ENCODE peak calls at places on chromosomes 5 and 9, in four cellular contexts. Q, E, D and A are unnamed samples.

GRCh38 chr9:70881321-70881720 is 240.1 kb downstream of the TRPM3 start:
- DNase-seq in Q (no peak), E (no peak), D (no peak), A (no peak)

GRCh38 chr5:139140631-139141071 is 57.5 kb downstream of the SIL1 start:
- DNase-seq in Q (no peak), D (no peak), E (no peak), A (no peak)

GRCh38 chr9:126661521-126662251 is 48.0 kb downstream of the LMX1B start:
- DNase-seq in D (peak), Q (peak), E (no peak), A (peak)

GRCh38 chr5:33936004-33936380 is 194 bp upstream of the RXFP3 start:
- DNase-seq in E (no peak), D (peak), Q (no peak), A (peak)

GRCh38 chr9:127448112-127448805 is 2.9 kb downstream of the RPL12 start:
- DNase-seq in E (no peak), Q (no peak), D (no peak), A (no peak)

GRCh38 chr5:133763744-133764143 is 151.4 kb upstream of the FSTL4 start:
- DNase-seq in Q (no peak), E (no peak), D (no peak), A (no peak)

GRCh38 chr9:3224931-3225330 is 300.9 kb downstream of the RFX3 start:
- DNase-seq in D (no peak), Q (no peak), E (no peak), A (no peak)

GRCh38 chr9:109098221-109098959 is 21.4 kb downstream of the TMEM245 start:
- DNase-seq in E (no peak), D (peak), Q (peak), A (no peak)

GRCh38 chr5:119355244-119355635 is 579 bp upstream of the TNFAIP8 start:
- DNase-seq in E (no peak), D (no peak), Q (peak), A (peak)

GRCh38 chr5:10891193-10891592 is 130.2 kb upstream of the DAP start:
- DNase-seq in Q (no peak), E (no peak), D (no peak), A (no peak)

GRCh38 chr5:79285833-79286232 is 49.9 kb downstream of the JMY start:
- DNase-seq in E (no peak), D (no peak), Q (no peak), A (no peak)

GRCh38 chr9:22307013-22307711 is 139.5 kb upstream of the DMRTA1 start:
- DNase-seq in D (no peak), E (no peak), Q (peak), A (peak)

GRCh38 chr9:127132921-127133647 is 10.6 kb upstream of the ANGPTL2 start:
- DNase-seq in E (no peak), Q (no peak), D (no peak), A (peak)

GRCh38 chr9:6444108-6444507 is 31.1 kb downstream of the UHRF2 start:
- DNase-seq in E (no peak), D (no peak), Q (no peak), A (no peak)

GRCh38 chr5:82259172-82259800 is 18.9 kb downstream of the RPS23 start:
- DNase-seq in D (no peak), E (no peak), Q (no peak), A (no peak)

GRCh38 chr5:137078171-137078665 is 420.9 kb downstream of the SPOCK1 start:
- DNase-seq in E (no peak), D (no peak), Q (no peak), A (no peak)

GRCh38 chr5:119966028-119966427 is 336.7 kb downstream of the FAM170A start:
- DNase-seq in D (no peak), E (no peak), Q (no peak), A (no peak)

GRCh38 chr9:116482740-116483139 is 204.4 kb upstream of the TRIM32 start:
- DNase-seq in E (no peak), Q (no peak), D (no peak), A (peak)

GRCh38 chr5:153476767-153477166 is 13.7 kb upstream of the GRIA1 start:
- DNase-seq in Q (no peak), D (no peak), E (no peak), A (no peak)

GRCh38 chr5:154520861-154521453 is 42.9 kb upstream of the HAND1 start:
- DNase-seq in Q (peak), D (peak), E (no peak), A (peak)

DNA sequence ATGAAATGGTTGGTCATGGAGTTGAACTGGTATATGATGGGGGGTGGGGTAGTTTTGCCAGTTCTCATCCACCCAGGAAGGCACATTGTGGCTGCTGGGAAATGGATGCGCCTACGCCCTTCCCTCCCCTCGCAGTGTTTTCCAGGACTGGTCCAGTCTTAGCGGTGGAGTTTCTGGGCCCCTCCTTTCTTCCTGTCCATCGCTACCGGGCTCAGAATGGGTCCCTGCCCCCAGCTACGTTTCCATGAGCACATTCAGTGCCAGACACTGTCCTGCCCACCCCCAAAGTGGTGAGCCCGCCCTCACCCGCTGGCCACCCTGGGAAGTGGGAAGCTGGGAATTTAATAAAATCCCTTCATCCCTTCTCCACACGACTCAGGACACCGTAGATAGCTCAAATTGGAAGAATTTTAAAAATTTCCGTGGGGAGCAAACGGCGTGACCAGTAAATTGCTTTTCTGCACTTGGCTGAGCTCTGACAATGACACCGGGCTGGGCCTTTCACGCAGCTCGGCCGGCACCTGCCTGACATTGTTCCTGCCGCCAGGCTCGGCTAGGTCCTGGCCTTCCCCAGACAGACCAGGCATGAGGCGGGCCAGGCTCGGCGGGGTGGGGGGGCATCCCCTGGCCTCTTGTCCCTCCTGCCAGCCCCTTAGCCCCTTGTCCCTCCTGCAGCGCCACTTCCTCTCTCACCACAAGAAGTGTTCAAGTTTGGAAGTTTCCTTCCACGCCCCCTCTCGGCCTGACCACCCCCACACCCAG is 3.6 kb downstream of the FGF18 start:
- DNase-seq in Q (no peak), D (no peak), E (no peak), A (peak)
- TF ChIP-seq CREM in Q (no peak), D (no peak), E (no peak), A (no peak)

DNA sequence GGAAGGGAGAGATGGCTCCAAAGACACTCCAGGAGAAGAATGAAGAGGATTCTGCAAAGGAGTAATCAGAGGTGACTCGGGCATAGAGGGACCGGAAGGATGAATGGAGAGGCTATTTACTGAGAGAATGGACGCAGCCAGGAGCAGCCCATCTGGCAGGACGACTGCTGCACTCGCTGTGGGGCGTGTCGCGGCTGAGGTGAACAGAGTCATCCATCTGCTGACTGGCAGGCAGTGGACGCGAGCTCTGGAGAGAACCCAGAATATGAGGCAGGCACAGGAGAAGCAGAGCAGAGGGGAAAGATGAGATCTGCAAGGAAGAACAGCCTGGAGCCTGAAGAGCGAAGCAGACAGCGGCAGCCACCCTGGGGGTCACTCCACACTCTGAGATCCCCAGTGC is 16.4 kb downstream of the FGF1 start:
- DNase-seq in D (no peak), E (no peak), Q (no peak), A (no peak)
- TF ChIP-seq ESRRA in D (no peak), E (no peak), Q (no peak), A (no peak)

GRCh38 chr5:150538007-150538917 is 30.3 kb downstream of the NDST1 start:
- DNase-seq in E (no peak), Q (no peak), D (no peak), A (no peak)
- TF ChIP-seq CREM in E (no peak), Q (no peak), D (no peak), A (no peak)

GRCh38 chr5:15808577-15808976 is 308.6 kb downstream of the FBXL7 start:
- DNase-seq in Q (no peak), E (no peak), D (no peak), A (no peak)
- TF ChIP-seq ESRRA in Q (no peak), E (no peak), D (no peak), A (no peak)

GRCh38 chr5:98827161-98827560 is 53.7 kb downstream of the RGMB start:
- DNase-seq in E (no peak), D (peak), Q (peak), A (no peak)
- TF ChIP-seq CREM in E (no peak), D (no peak), Q (no peak), A (no peak)

GRCh38 chr5:107777161-107777740 is 106.5 kb upstream of the EFNA5 start:
- DNase-seq in E (no peak), Q (no peak), D (no peak), A (no peak)
- TF ChIP-seq ESRRA in E (no peak), Q (no peak), D (no peak), A (no peak)

GRCh38 chr9:77183581-77183980 is 6.2 kb downstream of the VPS13A start:
- DNase-seq in E (no peak), Q (no peak), D (no peak), A (no peak)

GRCh38 chr9:77188242-77188641 is 10.9 kb downstream of the VPS13A start:
- DNase-seq in Q (no peak), D (no peak), E (no peak), A (no peak)
- TF ChIP-seq CREM in Q (no peak), D (no peak), E (no peak), A (no peak)

GRCh38 chr5:157361865-157362465 is 96.0 kb downstream of the CYFIP2 start:
- DNase-seq in E (no peak), D (peak), Q (no peak), A (no peak)

GRCh38 chr5:157358871-157359270 is 92.9 kb downstream of the CYFIP2 start:
- DNase-seq in D (no peak), E (no peak), Q (no peak), A (no peak)

GRCh38 chr5:157356576-157356975 is 90.7 kb downstream of the CYFIP2 start:
- DNase-seq in Q (no peak), D (no peak), E (no peak), A (no peak)

GRCh38 chr5:157357823-157358222 is 91.9 kb downstream of the CYFIP2 start:
- DNase-seq in E (no peak), Q (no peak), D (no peak), A (no peak)

GRCh38 chr5:157359350-157359910 is 93.5 kb downstream of the CYFIP2 start:
- DNase-seq in Q (no peak), E (no peak), D (no peak), A (no peak)
- TF ChIP-seq ESRRA in Q (no peak), E (no peak), D (no peak), A (no peak)

GRCh38 chr9:517993-518392 is 303.3 kb downstream of the DOCK8 start:
- DNase-seq in D (no peak), Q (no peak), E (no peak), A (no peak)

GRCh38 chr9:515665-516064 is 301.0 kb downstream of the DOCK8 start:
- DNase-seq in E (no peak), D (no peak), Q (no peak), A (no peak)

GRCh38 chr9:518540-518939 is 303.9 kb downstream of the DOCK8 start:
- DNase-seq in Q (no peak), E (no peak), D (no peak), A (no peak)

GRCh38 chr9:512555-513272 is 298.0 kb downstream of the DOCK8 start:
- DNase-seq in Q (no peak), E (no peak), D (no peak), A (no peak)
- TF ChIP-seq CREM in Q (no peak), E (no peak), D (no peak), A (no peak)

GRCh38 chr9:27347889-27348288 is 50.9 kb upstream of the EQTN start:
- DNase-seq in Q (no peak), E (no peak), D (no peak), A (no peak)

GRCh38 chr9:27340876-27341540 is 44.1 kb upstream of the EQTN start:
- DNase-seq in Q (no peak), E (no peak), D (no peak), A (no peak)

GRCh38 chr9:27341545-27342294 is 44.8 kb upstream of the EQTN start:
- DNase-seq in D (no peak), E (no peak), Q (no peak), A (no peak)

GRCh38 chr9:27348785-27349489 is 52.0 kb upstream of the EQTN start:
- DNase-seq in D (no peak), Q (no peak), E (no peak), A (no peak)

GRCh38 chr9:27344776-27345175 is 47.8 kb upstream of the EQTN start:
- DNase-seq in E (no peak), D (no peak), Q (no peak), A (no peak)
- TF ChIP-seq ESRRA in E (no peak), D (no peak), Q (no peak), A (no peak)